ENCODE peak calls at places on chromosome 16, in six cellular contexts. One of them, this sample, is unnamed.

GRCh38 chr16:72992142-72992601 is 55.8 kb downstream of the ZFHX3 start:
- DNase-seq in stimulated activated CD4-positive, alpha-beta T cell treated with anti-CD3 and anti-CD28 coated beads, TNF-alpha, amount 100 ng/mL, for 48 hours: no peak
- DNase-seq in activated CD4-positive, CD25-positive, alpha-beta regulatory T cell: no peak
- DNase-seq in stimulated activated naive CD4-positive, alpha-beta T cell: no peak
- DNase-seq in DND-41: no peak
- DNase-seq in activated naive CD8-positive, alpha-beta T cell treated with anti-CD3 and anti-CD28 coated beads, Interleukin-2, amount 50 U/mL, for 16 hours: no peak
- DNase-seq in this sample: no peak

GRCh38 chr16:30381351-30382041 is 865 bp downstream of the SEPTIN1 start:
- DNase-seq in DND-41: peak; percentile 67
- DNase-seq in activated naive CD8-positive, alpha-beta T cell treated with anti-CD3 and anti-CD28 coated beads, Interleukin-2, amount 50 U/mL, for 16 hours: no peak
- DNase-seq in activated CD4-positive, CD25-positive, alpha-beta regulatory T cell: no peak
- DNase-seq in stimulated activated naive CD4-positive, alpha-beta T cell: no peak
- DNase-seq in stimulated activated CD4-positive, alpha-beta T cell treated with anti-CD3 and anti-CD28 coated beads, TNF-alpha, amount 100 ng/mL, for 48 hours: no peak
- DNase-seq in this sample: no peak

GRCh38 chr16:11670171-11671131 is 2.2 kb downstream of the SNN start:
- DNase-seq in activated naive CD8-positive, alpha-beta T cell treated with anti-CD3 and anti-CD28 coated beads, Interleukin-2, amount 50 U/mL, for 16 hours: no peak
- DNase-seq in DND-41: no peak
- DNase-seq in stimulated activated naive CD4-positive, alpha-beta T cell: no peak
- DNase-seq in activated CD4-positive, CD25-positive, alpha-beta regulatory T cell: no peak
- DNase-seq in stimulated activated CD4-positive, alpha-beta T cell treated with anti-CD3 and anti-CD28 coated beads, TNF-alpha, amount 100 ng/mL, for 48 hours: no peak
- DNase-seq in this sample: peak; percentile 77

GRCh38 chr16:26413780-26414179 is 652.9 kb upstream of the C16orf82 start:
- DNase-seq in stimulated activated CD4-positive, alpha-beta T cell treated with anti-CD3 and anti-CD28 coated beads, TNF-alpha, amount 100 ng/mL, for 48 hours: no peak
- DNase-seq in DND-41: no peak
- DNase-seq in stimulated activated naive CD4-positive, alpha-beta T cell: no peak
- DNase-seq in activated naive CD8-positive, alpha-beta T cell treated with anti-CD3 and anti-CD28 coated beads, Interleukin-2, amount 50 U/mL, for 16 hours: no peak
- DNase-seq in activated CD4-positive, CD25-positive, alpha-beta regulatory T cell: no peak
- DNase-seq in this sample: no peak

GRCh38 chr16:79217375-79218011 is 383.0 kb downstream of the MAF start:
- DNase-seq in stimulated activated CD4-positive, alpha-beta T cell treated with anti-CD3 and anti-CD28 coated beads, TNF-alpha, amount 100 ng/mL, for 48 hours: peak; percentile 6
- DNase-seq in stimulated activated naive CD4-positive, alpha-beta T cell: no peak
- DNase-seq in activated naive CD8-positive, alpha-beta T cell treated with anti-CD3 and anti-CD28 coated beads, Interleukin-2, amount 50 U/mL, for 16 hours: no peak
- DNase-seq in activated CD4-positive, CD25-positive, alpha-beta regulatory T cell: no peak
- DNase-seq in DND-41: peak; percentile 30
- DNase-seq in this sample: no peak

GRCh38 chr16:52578007-52578828 is 31.3 kb upstream of the TOX3 start:
- DNase-seq in activated CD4-positive, CD25-positive, alpha-beta regulatory T cell: no peak
- DNase-seq in DND-41: no peak
- DNase-seq in activated naive CD8-positive, alpha-beta T cell treated with anti-CD3 and anti-CD28 coated beads, Interleukin-2, amount 50 U/mL, for 16 hours: no peak
- DNase-seq in stimulated activated CD4-positive, alpha-beta T cell treated with anti-CD3 and anti-CD28 coated beads, TNF-alpha, amount 100 ng/mL, for 48 hours: no peak
- DNase-seq in stimulated activated naive CD4-positive, alpha-beta T cell: no peak
- DNase-seq in this sample: no peak

GRCh38 chr16:82891918-82892317 is 265.1 kb downstream of the CDH13 start:
- DNase-seq in activated naive CD8-positive, alpha-beta T cell treated with anti-CD3 and anti-CD28 coated beads, Interleukin-2, amount 50 U/mL, for 16 hours: no peak
- DNase-seq in DND-41: no peak
- DNase-seq in activated CD4-positive, CD25-positive, alpha-beta regulatory T cell: no peak
- DNase-seq in stimulated activated naive CD4-positive, alpha-beta T cell: no peak
- DNase-seq in stimulated activated CD4-positive, alpha-beta T cell treated with anti-CD3 and anti-CD28 coated beads, TNF-alpha, amount 100 ng/mL, for 48 hours: no peak
- DNase-seq in this sample: no peak

GRCh38 chr16:14509055-14509454 is 121.0 kb downstream of the PARN start:
- DNase-seq in activated CD4-positive, CD25-positive, alpha-beta regulatory T cell: no peak
- DNase-seq in stimulated activated naive CD4-positive, alpha-beta T cell: no peak
- DNase-seq in stimulated activated CD4-positive, alpha-beta T cell treated with anti-CD3 and anti-CD28 coated beads, TNF-alpha, amount 100 ng/mL, for 48 hours: no peak
- DNase-seq in DND-41: no peak
- DNase-seq in activated naive CD8-positive, alpha-beta T cell treated with anti-CD3 and anti-CD28 coated beads, Interleukin-2, amount 50 U/mL, for 16 hours: no peak
- DNase-seq in this sample: no peak

GRCh38 chr16:67399218-67399733 is 6.0 kb upstream of the TPPP3 start:
- DNase-seq in activated naive CD8-positive, alpha-beta T cell treated with anti-CD3 and anti-CD28 coated beads, Interleukin-2, amount 50 U/mL, for 16 hours: no peak
- DNase-seq in DND-41: no peak
- DNase-seq in stimulated activated CD4-positive, alpha-beta T cell treated with anti-CD3 and anti-CD28 coated beads, TNF-alpha, amount 100 ng/mL, for 48 hours: peak; percentile 24
- DNase-seq in activated CD4-positive, CD25-positive, alpha-beta regulatory T cell: no peak
- DNase-seq in stimulated activated naive CD4-positive, alpha-beta T cell: no peak
- DNase-seq in this sample: peak; percentile 89

GRCh38 chr16:53053967-53054669 is 673 bp upstream of the CHD9 start:
- DNase-seq in activated CD4-positive, CD25-positive, alpha-beta regulatory T cell: no peak
- DNase-seq in activated naive CD8-positive, alpha-beta T cell treated with anti-CD3 and anti-CD28 coated beads, Interleukin-2, amount 50 U/mL, for 16 hours: peak; percentile 3
- DNase-seq in DND-41: peak; percentile 66
- DNase-seq in stimulated activated CD4-positive, alpha-beta T cell treated with anti-CD3 and anti-CD28 coated beads, TNF-alpha, amount 100 ng/mL, for 48 hours: no peak
- DNase-seq in stimulated activated naive CD4-positive, alpha-beta T cell: no peak
- DNase-seq in this sample: peak; percentile 54

This sample was measured in GM13976.